ENCODE peak calls at places on chromosomes 2 and 18, in nine cellular contexts. One of them, this sample, is unnamed.

GRCh38 chr2:240596491-240596931 is 10.0 kb downstream of the CAPN10 start:
- DNase-seq in breast epithelium: no peak
- DNase-seq in tibial nerve: no peak
- DNase-seq in CD4-positive, CD25-positive, alpha-beta regulatory T cell: no peak
- DNase-seq in PC-9: no peak
- DNase-seq in cardiac muscle cell: no peak
- DNase-seq in naive thymus-derived CD4-positive, alpha-beta T cell: no peak
- DNase-seq in body of pancreas: peak; percentile 42
- DNase-seq in pancreas: peak; percentile 48
- DNase-seq in this sample: no peak

GRCh38 chr18:22703883-22704626 is 229.1 kb upstream of the RBBP8 start:
- DNase-seq in naive thymus-derived CD4-positive, alpha-beta T cell: no peak
- DNase-seq in body of pancreas: peak; percentile 42
- DNase-seq in pancreas: no peak
- DNase-seq in tibial nerve: peak; percentile 23
- DNase-seq in cardiac muscle cell: peak; percentile 66
- DNase-seq in PC-9: peak; percentile 56
- DNase-seq in breast epithelium: no peak
- DNase-seq in CD4-positive, CD25-positive, alpha-beta regulatory T cell: peak; percentile 6
- DNase-seq in this sample: peak; percentile 66

GRCh38 chr2:64380853-64381527 is 73.0 kb upstream of the LGALSL start:
- DNase-seq in naive thymus-derived CD4-positive, alpha-beta T cell: no peak
- DNase-seq in body of pancreas: no peak
- DNase-seq in PC-9: no peak
- DNase-seq in CD4-positive, CD25-positive, alpha-beta regulatory T cell: no peak
- DNase-seq in breast epithelium: no peak
- DNase-seq in tibial nerve: no peak
- DNase-seq in cardiac muscle cell: no peak
- DNase-seq in pancreas: no peak
- DNase-seq in this sample: no peak

GRCh38 chr2:99404039-99404799 is 67.0 kb downstream of the EIF5B start:
- DNase-seq in tibial nerve: no peak
- DNase-seq in naive thymus-derived CD4-positive, alpha-beta T cell: no peak
- DNase-seq in body of pancreas: no peak
- DNase-seq in breast epithelium: no peak
- DNase-seq in cardiac muscle cell: peak; percentile 1
- DNase-seq in pancreas: no peak
- DNase-seq in PC-9: peak; percentile 65
- DNase-seq in CD4-positive, CD25-positive, alpha-beta regulatory T cell: no peak
- DNase-seq in this sample: no peak

GRCh38 chr2:47086571-47086970 is 68.5 kb downstream of the STPG4 start:
- DNase-seq in cardiac muscle cell: no peak
- DNase-seq in PC-9: no peak
- DNase-seq in pancreas: no peak
- DNase-seq in naive thymus-derived CD4-positive, alpha-beta T cell: no peak
- DNase-seq in breast epithelium: peak; percentile 32
- DNase-seq in CD4-positive, CD25-positive, alpha-beta regulatory T cell: no peak
- DNase-seq in body of pancreas: peak; percentile 38
- DNase-seq in tibial nerve: no peak
- DNase-seq in this sample: no peak

GRCh38 chr2:98454500-98455235 is 10.0 kb downstream of the INPP4A start:
- DNase-seq in naive thymus-derived CD4-positive, alpha-beta T cell: no peak
- DNase-seq in PC-9: peak; percentile 41
- DNase-seq in pancreas: no peak
- DNase-seq in body of pancreas: peak; percentile 27
- DNase-seq in CD4-positive, CD25-positive, alpha-beta regulatory T cell: no peak
- DNase-seq in cardiac muscle cell: no peak
- DNase-seq in breast epithelium: no peak
- DNase-seq in tibial nerve: no peak
- DNase-seq in this sample: no peak

GRCh38 chr2:215189393-215189792 is 51.0 kb upstream of the ABCA12 start:
- DNase-seq in pancreas: no peak
- DNase-seq in PC-9: no peak
- DNase-seq in naive thymus-derived CD4-positive, alpha-beta T cell: no peak
- DNase-seq in cardiac muscle cell: no peak
- DNase-seq in breast epithelium: no peak
- DNase-seq in CD4-positive, CD25-positive, alpha-beta regulatory T cell: no peak
- DNase-seq in body of pancreas: no peak
- DNase-seq in tibial nerve: no peak
- DNase-seq in this sample: no peak

GRCh38 chr2:85684380-85684779 is 9.8 kb upstream of the GNLY start:
- DNase-seq in CD4-positive, CD25-positive, alpha-beta regulatory T cell: no peak
- DNase-seq in PC-9: no peak
- DNase-seq in breast epithelium: no peak
- DNase-seq in body of pancreas: no peak
- DNase-seq in naive thymus-derived CD4-positive, alpha-beta T cell: no peak
- DNase-seq in pancreas: no peak
- DNase-seq in tibial nerve: no peak
- DNase-seq in cardiac muscle cell: no peak
- DNase-seq in this sample: no peak

GRCh38 chr18:58394046-58394445 is 234.8 kb downstream of the ALPK2 start:
- DNase-seq in CD4-positive, CD25-positive, alpha-beta regulatory T cell: no peak
- DNase-seq in pancreas: no peak
- DNase-seq in cardiac muscle cell: no peak
- DNase-seq in body of pancreas: no peak
- DNase-seq in PC-9: no peak
- DNase-seq in tibial nerve: no peak
- DNase-seq in breast epithelium: no peak
- DNase-seq in naive thymus-derived CD4-positive, alpha-beta T cell: no peak
- DNase-seq in this sample: no peak

GRCh38 chr2:102317715-102318114 is 6.4 kb downstream of the IL1RL1 start:
- DNase-seq in cardiac muscle cell: no peak
- DNase-seq in pancreas: no peak
- DNase-seq in tibial nerve: no peak
- DNase-seq in CD4-positive, CD25-positive, alpha-beta regulatory T cell: no peak
- DNase-seq in PC-9: peak; percentile 93
- DNase-seq in body of pancreas: no peak
- DNase-seq in breast epithelium: no peak
- DNase-seq in naive thymus-derived CD4-positive, alpha-beta T cell: no peak
- DNase-seq in this sample: no peak

GRCh38 chr18:34911081-34911480 is 130.1 kb upstream of the MAPRE2 start:
- DNase-seq in cardiac muscle cell: no peak
- DNase-seq in pancreas: no peak
- DNase-seq in CD4-positive, CD25-positive, alpha-beta regulatory T cell: no peak
- DNase-seq in breast epithelium: no peak
- DNase-seq in body of pancreas: no peak
- DNase-seq in naive thymus-derived CD4-positive, alpha-beta T cell: no peak
- DNase-seq in PC-9: no peak
- DNase-seq in tibial nerve: no peak
- DNase-seq in this sample: no peak
- H3K9me3 ChIP-seq in cardiac muscle cell: no peaks in the 10 kb centered on the region
- H3K9me3 ChIP-seq in pancreas: no peaks in the 10 kb centered on the region
- H3K9me3 ChIP-seq in CD4-positive, CD25-positive, alpha-beta regulatory T cell: no peaks in the 10 kb centered on the region
- H3K9me3 ChIP-seq in breast epithelium: no peaks in the 10 kb centered on the region
- H3K9me3 ChIP-seq in body of pancreas: no peaks in the 10 kb centered on the region
- H3K9me3 ChIP-seq in naive thymus-derived CD4-positive, alpha-beta T cell: no peaks in the 10 kb centered on the region
- H3K9me3 ChIP-seq in PC-9: no peaks in the 10 kb centered on the region
- H3K9me3 ChIP-seq in tibial nerve: no peaks in the 10 kb centered on the region
- H3K9me3 ChIP-seq in this sample: no peaks in the 10 kb centered on the region

GRCh38 chr2:3459185-3460015 is 59.9 kb downstream of the ADI1 start:
- DNase-seq in naive thymus-derived CD4-positive, alpha-beta T cell: no peak
- DNase-seq in breast epithelium: peak; percentile 12
- DNase-seq in body of pancreas: peak; percentile 50
- DNase-seq in PC-9: no peak
- DNase-seq in pancreas: peak; percentile 53
- DNase-seq in CD4-positive, CD25-positive, alpha-beta regulatory T cell: no peak
- DNase-seq in tibial nerve: no peak
- DNase-seq in cardiac muscle cell: peak; percentile 33
- DNase-seq in this sample: no peak

GRCh38 chr2:3456125-3456524 is 63.2 kb downstream of the ADI1 start:
- DNase-seq in breast epithelium: no peak
- DNase-seq in tibial nerve: no peak
- DNase-seq in pancreas: no peak
- DNase-seq in CD4-positive, CD25-positive, alpha-beta regulatory T cell: no peak
- DNase-seq in PC-9: no peak
- DNase-seq in naive thymus-derived CD4-positive, alpha-beta T cell: no peak
- DNase-seq in body of pancreas: no peak
- DNase-seq in cardiac muscle cell: no peak
- DNase-seq in this sample: no peak

GRCh38 chr2:3460161-3460560 is 59.2 kb downstream of the ADI1 start:
- DNase-seq in naive thymus-derived CD4-positive, alpha-beta T cell: no peak
- DNase-seq in pancreas: peak; percentile 50
- DNase-seq in CD4-positive, CD25-positive, alpha-beta regulatory T cell: no peak
- DNase-seq in PC-9: no peak
- DNase-seq in breast epithelium: no peak
- DNase-seq in body of pancreas: no peak
- DNase-seq in cardiac muscle cell: no peak
- DNase-seq in tibial nerve: no peak
- DNase-seq in this sample: no peak

GRCh38 chr2:3458396-3459184 is 60.7 kb downstream of the ADI1 start:
- DNase-seq in body of pancreas: no peak
- DNase-seq in cardiac muscle cell: no peak
- DNase-seq in CD4-positive, CD25-positive, alpha-beta regulatory T cell: no peak
- DNase-seq in PC-9: no peak
- DNase-seq in breast epithelium: no peak
- DNase-seq in pancreas: no peak
- DNase-seq in tibial nerve: no peak
- DNase-seq in naive thymus-derived CD4-positive, alpha-beta T cell: no peak
- DNase-seq in this sample: no peak

DNA sequence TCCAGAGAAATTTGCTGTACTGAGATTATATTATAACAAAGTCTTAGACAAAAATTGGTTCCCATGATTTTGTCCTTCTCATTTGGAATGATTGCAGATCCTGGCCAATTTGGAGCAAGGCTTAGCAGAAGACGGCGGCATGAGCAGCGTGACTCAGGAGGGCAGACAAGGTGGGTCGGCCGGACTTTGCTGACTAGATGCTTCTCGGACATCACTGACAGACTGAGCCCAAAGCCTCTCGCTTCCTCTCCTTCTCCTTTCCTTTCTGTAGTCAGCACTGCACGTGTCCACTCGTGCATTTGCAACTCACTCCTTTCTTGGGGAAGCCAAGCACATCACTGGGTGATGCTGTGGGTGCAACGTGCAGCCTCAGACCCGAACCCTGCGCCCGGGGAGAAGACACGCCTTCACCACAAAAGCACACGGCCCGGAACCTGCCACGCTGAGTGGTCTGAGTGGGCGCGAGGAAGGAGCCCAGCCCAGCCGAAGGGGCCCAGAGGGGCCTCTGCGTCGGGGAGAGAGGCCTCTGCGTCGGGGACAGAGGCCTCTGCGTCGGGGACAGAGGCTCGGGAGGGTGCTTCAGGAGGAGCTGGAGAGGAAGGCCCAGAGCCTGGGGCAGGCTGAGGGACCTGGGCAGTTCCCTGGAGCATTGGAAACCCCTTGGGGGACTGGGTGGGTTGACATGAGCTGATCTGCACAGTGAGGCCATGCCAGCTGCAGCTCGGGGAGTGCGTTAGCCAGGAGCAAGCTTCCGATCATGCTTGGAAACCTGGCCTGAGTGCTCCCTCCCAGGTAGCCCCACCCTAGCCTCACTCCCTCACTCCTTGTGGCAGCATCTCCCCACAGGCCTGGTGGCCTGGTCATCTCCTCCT is 61.6 kb downstream of the ADI1 start:
- DNase-seq in cardiac muscle cell: no peak
- DNase-seq in naive thymus-derived CD4-positive, alpha-beta T cell: no peak
- DNase-seq in PC-9: no peak
- DNase-seq in body of pancreas: no peak
- DNase-seq in pancreas: peak; percentile 27
- DNase-seq in tibial nerve: no peak
- DNase-seq in CD4-positive, CD25-positive, alpha-beta regulatory T cell: no peak
- DNase-seq in breast epithelium: no peak
- DNase-seq in this sample: no peak
- H3K36me3 ChIP-seq in cardiac muscle cell: no peaks in the 10 kb centered on the region
- H3K36me3 ChIP-seq in naive thymus-derived CD4-positive, alpha-beta T cell: peaks cover 61% of the 10 kb centered on the region
- H3K36me3 ChIP-seq in PC-9: no peaks in the 10 kb centered on the region
- H3K36me3 ChIP-seq in body of pancreas: no peaks in the 10 kb centered on the region
- H3K36me3 ChIP-seq in pancreas: peaks cover 7% of the 10 kb centered on the region
- H3K36me3 ChIP-seq in tibial nerve: no peaks in the 10 kb centered on the region
- H3K36me3 ChIP-seq in CD4-positive, CD25-positive, alpha-beta regulatory T cell: peaks cover 51% of the 10 kb centered on the region
- H3K36me3 ChIP-seq in breast epithelium: peaks cover 9% of the 10 kb centered on the region
- H3K36me3 ChIP-seq in this sample: peaks cover 34% of the 10 kb centered on the region

DNA sequence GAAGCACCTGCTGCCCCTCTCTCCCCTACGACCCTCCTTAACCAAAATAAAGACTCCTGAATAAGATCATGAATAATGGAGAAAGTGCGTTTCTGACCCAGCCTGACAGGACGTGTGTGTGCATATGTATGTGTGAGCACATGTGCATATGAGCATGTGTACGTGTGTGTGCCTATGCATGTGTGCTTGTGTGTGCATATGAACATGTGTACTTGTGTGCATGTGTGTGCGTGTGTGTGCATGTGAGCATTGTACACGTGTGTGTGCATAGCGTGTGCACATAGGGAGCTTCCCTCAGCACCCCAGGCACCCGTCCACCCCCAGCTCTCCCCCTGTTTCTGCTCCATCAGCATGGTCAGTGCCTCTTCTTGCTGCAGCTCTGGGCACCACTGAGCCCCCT is 10.7 kb downstream of the KCNIP3 start:
- DNase-seq in body of pancreas: no peak
- DNase-seq in pancreas: no peak
- DNase-seq in naive thymus-derived CD4-positive, alpha-beta T cell: no peak
- DNase-seq in cardiac muscle cell: no peak
- DNase-seq in PC-9: no peak
- DNase-seq in CD4-positive, CD25-positive, alpha-beta regulatory T cell: no peak
- DNase-seq in breast epithelium: no peak
- DNase-seq in tibial nerve: no peak
- DNase-seq in this sample: no peak
- H3K9me3 ChIP-seq in body of pancreas: no peaks in the 10 kb centered on the region
- H3K9me3 ChIP-seq in pancreas: no peaks in the 10 kb centered on the region
- H3K9me3 ChIP-seq in naive thymus-derived CD4-positive, alpha-beta T cell: no peaks in the 10 kb centered on the region
- H3K9me3 ChIP-seq in cardiac muscle cell: no peaks in the 10 kb centered on the region
- H3K9me3 ChIP-seq in PC-9: no peaks in the 10 kb centered on the region
- H3K9me3 ChIP-seq in CD4-positive, CD25-positive, alpha-beta regulatory T cell: no peaks in the 10 kb centered on the region
- H3K9me3 ChIP-seq in breast epithelium: no peaks in the 10 kb centered on the region
- H3K9me3 ChIP-seq in tibial nerve: no peaks in the 10 kb centered on the region
- H3K9me3 ChIP-seq in this sample: no peaks in the 10 kb centered on the region

GRCh38 chr18:12703096-12703567 is 290 bp downstream of the PSMG2 start:
- DNase-seq in pancreas: no peak
- DNase-seq in PC-9: no peak
- DNase-seq in tibial nerve: no peak
- DNase-seq in cardiac muscle cell: no peak
- DNase-seq in breast epithelium: no peak
- DNase-seq in CD4-positive, CD25-positive, alpha-beta regulatory T cell: no peak
- DNase-seq in naive thymus-derived CD4-positive, alpha-beta T cell: no peak
- DNase-seq in body of pancreas: no peak
- DNase-seq in this sample: no peak

GRCh38 chr18:12703714-12704113 is 872 bp downstream of the PSMG2 start:
- DNase-seq in tibial nerve: no peak
- DNase-seq in pancreas: no peak
- DNase-seq in CD4-positive, CD25-positive, alpha-beta regulatory T cell: no peak
- DNase-seq in PC-9: no peak
- DNase-seq in body of pancreas: no peak
- DNase-seq in breast epithelium: no peak
- DNase-seq in naive thymus-derived CD4-positive, alpha-beta T cell: no peak
- DNase-seq in cardiac muscle cell: no peak
- DNase-seq in this sample: peak; percentile 46

GRCh38 chr18:12699747-12700146 is 2.8 kb downstream of the CEP76 start:
- DNase-seq in breast epithelium: no peak
- DNase-seq in body of pancreas: no peak
- DNase-seq in tibial nerve: no peak
- DNase-seq in naive thymus-derived CD4-positive, alpha-beta T cell: no peak
- DNase-seq in CD4-positive, CD25-positive, alpha-beta regulatory T cell: no peak
- DNase-seq in cardiac muscle cell: no peak
- DNase-seq in pancreas: no peak
- DNase-seq in PC-9: peak; percentile 50
- DNase-seq in this sample: no peak

GRCh38 chr18:12702221-12703095 is at the start of the genes CEP76 and PSMG2:
- DNase-seq in breast epithelium: peak; percentile 71
- DNase-seq in CD4-positive, CD25-positive, alpha-beta regulatory T cell: peak; percentile 87
- DNase-seq in tibial nerve: peak; percentile 78
- DNase-seq in PC-9: peak; percentile 61
- DNase-seq in naive thymus-derived CD4-positive, alpha-beta T cell: peak; percentile 82
- DNase-seq in body of pancreas: peak; percentile 86
- DNase-seq in cardiac muscle cell: peak; percentile 94
- DNase-seq in pancreas: peak; percentile 91
- DNase-seq in this sample: peak; percentile 97

GRCh38 chr18:12701161-12701560 is 1.4 kb downstream of the CEP76 start:
- DNase-seq in cardiac muscle cell: no peak
- DNase-seq in pancreas: no peak
- DNase-seq in CD4-positive, CD25-positive, alpha-beta regulatory T cell: no peak
- DNase-seq in PC-9: peak; percentile 65
- DNase-seq in breast epithelium: no peak
- DNase-seq in naive thymus-derived CD4-positive, alpha-beta T cell: no peak
- DNase-seq in body of pancreas: no peak
- DNase-seq in tibial nerve: no peak
- DNase-seq in this sample: peak; percentile 13
- H3K36me3 ChIP-seq in cardiac muscle cell: peaks cover 20% of the 10 kb centered on the region
- H3K36me3 ChIP-seq in pancreas: no peaks in the 10 kb centered on the region
- H3K36me3 ChIP-seq in CD4-positive, CD25-positive, alpha-beta regulatory T cell: peaks cover 16% of the 10 kb centered on the region
- H3K36me3 ChIP-seq in PC-9: peaks cover 12% of the 10 kb centered on the region
- H3K36me3 ChIP-seq in breast epithelium: no peaks in the 10 kb centered on the region
- H3K36me3 ChIP-seq in naive thymus-derived CD4-positive, alpha-beta T cell: peaks cover 19% of the 10 kb centered on the region
- H3K36me3 ChIP-seq in body of pancreas: no peaks in the 10 kb centered on the region
- H3K36me3 ChIP-seq in tibial nerve: no peaks in the 10 kb centered on the region
- H3K36me3 ChIP-seq in this sample: peaks cover 12% of the 10 kb centered on the region